ENCODE peak calls at places on chromosomes 12 and 14, in eight cellular contexts. M is PC-3, G is HCT116, J is GM23338, D is GM23248, I is OCI-LY7, B is PC-9, Q is MM.1S. Y is an unnamed sample.

GRCh38 chr12:13853471-13853870 is 127.9 kb downstream of the GRIN2B start:
- DNase-seq in M (no peak), G (no peak), J (no peak), D (no peak), I (no peak), B (no peak), Q (no peak), Y (no peak)

GRCh38 chr12:124720687-124721500 is 142.8 kb downstream of the SCARB1 start:
- DNase-seq in M (peak; percentile 64), G (no peak), J (no peak), D (peak; percentile 77), I (no peak), B (no peak), Q (no peak), Y (peak; percentile 67)

GRCh38 chr14:100406505-100407131 is 83.5 kb downstream of the SLC25A47 start:
- DNase-seq in M (peak; percentile 13), G (no peak), J (no peak), D (peak; percentile 27), I (no peak), B (no peak), Q (no peak), Y (peak; percentile 60)

GRCh38 chr14:88300817-88301216 is 22.3 kb downstream of the KCNK10 start:
- DNase-seq in M (no peak), G (no peak), J (no peak), D (no peak), I (no peak), B (no peak), Q (no peak), Y (peak; percentile 30)

GRCh38 chr14:36556811-36557433 is 25.5 kb downstream of the NKX2-8 start:
- DNase-seq in M (peak; percentile 56), G (peak; percentile 19), J (peak; percentile 65), D (peak; percentile 56), I (peak; percentile 30), B (peak; percentile 9), Q (no peak), Y (peak; percentile 37)

GRCh38 chr14:64841121-64841611 is 38.5 kb downstream of the SPTB start:
- DNase-seq in M (peak; percentile 88), G (peak; percentile 56), J (peak; percentile 79), D (peak; percentile 58), I (no peak), B (peak; percentile 77), Q (no peak), Y (peak; percentile 76)

GRCh38 chr12:24780969-24781368 is 167.9 kb downstream of the BCAT1 start:
- DNase-seq in M (peak; percentile 4), G (no peak), J (peak; percentile 27), D (peak; percentile 42), I (peak; percentile 27), B (no peak), Q (peak; percentile 26), Y (no peak)

GRCh38 chr14:74474376-74474775 is 18.7 kb downstream of the NPC2 start:
- DNase-seq in M (no peak), G (no peak), J (no peak), D (peak; percentile 19), I (no peak), B (no peak), Q (no peak), Y (peak; percentile 23)

GRCh38 chr12:118190266-118190665 is 54.3 kb downstream of the PEBP1 start:
- DNase-seq in M (no peak), G (no peak), J (peak; percentile 10), D (peak; percentile 61), I (no peak), B (no peak), Q (no peak), Y (peak; percentile 18)

GRCh38 chr14:39186941-39187525 is 12.0 kb downstream of the PNN start:
- DNase-seq in M (no peak), G (no peak), J (no peak), D (no peak), I (no peak), B (no peak), Q (no peak), Y (no peak)

GRCh38 chr12:6936642-6937480 is 6.8 kb upstream of the RNU7-1 start:
- DNase-seq in M (no peak), G (no peak), J (peak; percentile 78), D (no peak), I (peak; percentile 82), B (no peak), Q (no peak), Y (no peak)

GRCh38 chr12:131046813-131047788 is 93.4 kb downstream of the ADGRD1 start:
- DNase-seq in M (no peak), G (no peak), J (no peak), D (peak; percentile 10), I (peak; percentile 40), B (no peak), Q (no peak), Y (no peak)

GRCh38 chr12:31650927-31651326 is 8.6 kb upstream of the ETFBKMT start:
- DNase-seq in M (no peak), G (no peak), J (no peak), D (no peak), I (no peak), B (no peak), Q (no peak), Y (peak; percentile 71)

GRCh38 chr14:24888532-24888931 is 161.4 kb downstream of the STXBP6 start:
- DNase-seq in M (no peak), G (no peak), J (no peak), D (peak; percentile 32), I (no peak), B (no peak), Q (no peak), Y (peak; percentile 16)

GRCh38 chr14:50599700-50600444 is 39.9 kb downstream of the ATL1 start:
- DNase-seq in M (peak; percentile 86), G (peak; percentile 38), J (peak; percentile 68), D (peak; percentile 63), I (peak; percentile 45), B (no peak), Q (peak; percentile 14), Y (peak; percentile 31)

GRCh38 chr12:78981-79380 is 12.4 kb downstream of the IQSEC3 start:
- DNase-seq in M (no peak), G (no peak), J (no peak), D (no peak), I (no peak), B (no peak), Q (no peak), Y (no peak)

GRCh38 chr14:22599349-22599748 is 1.2 kb downstream of the ABHD4 start:
- DNase-seq in M (no peak), G (no peak), J (no peak), D (no peak), I (no peak), B (no peak), Q (peak; percentile 6), Y (no peak)

GRCh38 chr14:22602853-22603252 is 4.8 kb downstream of the ABHD4 start:
- DNase-seq in M (peak; percentile 82), G (no peak), J (no peak), D (peak; percentile 57), I (no peak), B (no peak), Q (no peak), Y (no peak)

GRCh38 chr14:22601456-22601855 is 3.4 kb downstream of the ABHD4 start:
- DNase-seq in M (no peak), G (no peak), J (no peak), D (no peak), I (no peak), B (no peak), Q (no peak), Y (no peak)

GRCh38 chr14:22600027-22600426 is 1.9 kb downstream of the ABHD4 start:
- DNase-seq in M (no peak), G (no peak), J (no peak), D (no peak), I (no peak), B (no peak), Q (peak; percentile 10), Y (no peak)

DNA sequence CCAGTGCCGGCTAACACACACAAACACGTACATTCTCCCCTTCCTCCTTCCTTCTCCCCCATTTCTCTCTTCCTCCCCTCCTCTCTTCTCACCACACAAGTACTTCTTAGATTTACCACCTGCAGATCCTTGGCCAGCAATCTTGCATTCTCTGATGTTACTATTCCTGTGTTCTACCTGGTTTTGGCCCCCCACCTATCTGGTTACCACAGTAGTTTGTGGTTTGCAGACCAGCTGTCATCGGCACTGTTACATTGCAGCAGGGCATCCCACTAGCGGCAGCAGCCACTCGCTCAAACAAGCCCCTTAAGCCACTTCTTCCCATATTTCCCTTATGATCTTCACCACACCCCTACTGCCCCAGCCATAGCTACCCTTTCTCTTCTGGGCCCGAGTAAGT is 3.9 kb downstream of the ABHD4 start:
- DNase-seq in M (no peak), G (no peak), J (no peak), D (no peak), I (peak; percentile 29), B (no peak), Q (peak; percentile 64), Y (no peak)
- H3K9me2 ChIP-seq in M (no peaks in the 10 kb centered on the region), G (no peaks in the 10 kb centered on the region), J (no peaks in the 10 kb centered on the region), D (no peaks in the 10 kb centered on the region), I (no peaks in the 10 kb centered on the region), B (no peaks in the 10 kb centered on the region), Q (no peaks in the 10 kb centered on the region), Y (no peaks in the 10 kb centered on the region)

DNA sequence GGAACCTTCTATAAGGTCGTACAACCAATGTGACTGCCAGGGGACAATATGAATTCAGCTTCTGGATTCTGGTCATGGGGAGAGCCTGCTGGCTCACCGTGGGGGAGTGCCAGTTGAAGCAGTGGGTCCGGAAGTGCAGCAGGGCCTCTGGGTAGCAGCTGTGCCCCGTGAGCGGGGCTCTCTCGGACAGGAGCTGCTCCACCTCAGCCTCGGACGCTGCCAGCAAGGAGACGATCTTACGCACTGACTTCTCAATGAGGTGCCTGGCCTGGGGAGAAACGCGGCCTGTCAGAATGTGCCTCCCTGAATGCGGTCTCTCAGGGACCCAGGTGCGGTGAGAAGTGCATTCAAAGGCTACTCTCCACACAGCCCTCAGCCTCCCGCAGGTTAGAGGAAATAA is 42.0 kb downstream of the LGMN start:
- DNase-seq in M (no peak), G (no peak), J (no peak), D (no peak), I (no peak), B (no peak), Q (no peak), Y (no peak)
- H3K9me2 ChIP-seq in M (no peaks in the 10 kb centered on the region), G (no peaks in the 10 kb centered on the region), J (no peaks in the 10 kb centered on the region), D (no peaks in the 10 kb centered on the region), I (no peaks in the 10 kb centered on the region), B (no peaks in the 10 kb centered on the region), Q (no peaks in the 10 kb centered on the region), Y (no peaks in the 10 kb centered on the region)

GRCh38 chr12:106042091-106042490 is 96.7 kb downstream of the NUAK1 start:
- DNase-seq in M (peak; percentile 62), G (no peak), J (no peak), D (no peak), I (no peak), B (no peak), Q (no peak), Y (no peak)
- H3K9me2 ChIP-seq in M (no peaks in the 10 kb centered on the region), G (no peaks in the 10 kb centered on the region), J (no peaks in the 10 kb centered on the region), D (no peaks in the 10 kb centered on the region), I (no peaks in the 10 kb centered on the region), B (no peaks in the 10 kb centered on the region), Q (no peaks in the 10 kb centered on the region), Y (no peaks in the 10 kb centered on the region)

DNA sequence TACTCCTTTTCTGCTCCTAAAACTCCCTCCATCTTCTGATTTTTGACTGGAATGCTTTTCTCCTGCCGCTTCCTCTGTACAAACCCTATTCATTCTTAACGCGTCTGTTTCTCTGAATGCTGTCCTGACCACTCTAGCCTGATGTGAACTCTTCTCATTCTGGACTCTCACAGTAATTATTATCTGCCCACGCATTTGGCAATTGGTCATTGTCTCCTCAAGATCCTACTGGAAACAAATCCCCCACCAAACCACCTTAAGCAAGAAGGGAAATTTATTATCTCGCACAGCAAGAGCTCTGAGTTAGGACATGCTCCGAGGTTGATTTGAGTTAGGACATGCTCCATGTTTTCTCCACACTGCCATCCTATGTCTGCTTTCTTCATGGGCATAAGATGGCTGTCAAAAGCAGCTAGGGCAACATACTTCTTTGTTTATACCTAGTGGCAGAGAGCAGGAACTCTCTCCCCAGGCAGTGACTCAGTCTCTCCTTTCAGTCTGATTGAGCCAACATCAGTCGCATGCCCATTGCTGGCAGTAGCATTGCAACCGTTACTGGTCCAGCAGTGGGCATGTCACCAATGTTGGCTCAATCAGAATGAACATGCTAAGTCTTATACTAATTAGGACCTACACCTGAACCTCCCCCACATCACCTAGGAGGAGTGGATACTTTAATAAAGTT is 102.2 kb downstream of the SSPN start:
- DNase-seq in M (no peak), G (no peak), J (no peak), D (no peak), I (no peak), B (no peak), Q (no peak), Y (no peak)
- H3K9me2 ChIP-seq in M (no peaks in the 10 kb centered on the region), G (no peaks in the 10 kb centered on the region), J (no peaks in the 10 kb centered on the region), D (no peaks in the 10 kb centered on the region), I (no peaks in the 10 kb centered on the region), B (no peaks in the 10 kb centered on the region), Q (no peaks in the 10 kb centered on the region), Y (no peaks in the 10 kb centered on the region)

Y was measured in hepatocyte.